ENCODE peak calls at places on chromosomes 6 and 20, in nine cellular contexts. One of them, this sample, is unnamed.

GRCh38 chr6:20604159-20604558 is 69.9 kb downstream of the CDKAL1 start:
- DNase-seq in GM04503: no peak
- DNase-seq in ureter: no peak
- DNase-seq in COLO829: no peak
- DNase-seq in body of pancreas: no peak
- DNase-seq in uterus: no peak
- DNase-seq in Panc1: no peak
- DNase-seq in adrenal gland: no peak
- DNase-seq in HFFc6: no peak
- DNase-seq in this sample: no peak

GRCh38 chr6:81878479-81878878 is 126.0 kb upstream of the TENT5A start:
- DNase-seq in HFFc6: no peak
- DNase-seq in adrenal gland: no peak
- DNase-seq in uterus: no peak
- DNase-seq in GM04503: no peak
- DNase-seq in body of pancreas: no peak
- DNase-seq in ureter: no peak
- DNase-seq in Panc1: no peak
- DNase-seq in COLO829: no peak
- DNase-seq in this sample: no peak

GRCh38 chr6:125095501-125096301 is 57.9 kb upstream of the TPD52L1 start:
- DNase-seq in ureter: no peak
- DNase-seq in Panc1: no peak
- DNase-seq in GM04503: peak
- DNase-seq in body of pancreas: no peak
- DNase-seq in HFFc6: peak
- DNase-seq in uterus: no peak
- DNase-seq in COLO829: no peak
- DNase-seq in adrenal gland: no peak
- DNase-seq in this sample: no peak

GRCh38 chr6:136526196-136526930 is 23.9 kb downstream of the MAP7 start:
- DNase-seq in COLO829: no peak
- DNase-seq in uterus: peak
- DNase-seq in body of pancreas: peak
- DNase-seq in HFFc6: peak
- DNase-seq in adrenal gland: peak
- DNase-seq in ureter: peak
- DNase-seq in Panc1: no peak
- DNase-seq in GM04503: no peak
- DNase-seq in this sample: no peak

GRCh38 chr20:64044484-64045247 is 4.8 kb downstream of the SOX18 start:
- DNase-seq in body of pancreas: no peak
- DNase-seq in adrenal gland: no peak
- DNase-seq in HFFc6: peak
- DNase-seq in Panc1: no peak
- DNase-seq in uterus: no peak
- DNase-seq in ureter: no peak
- DNase-seq in GM04503: no peak
- DNase-seq in COLO829: peak
- DNase-seq in this sample: peak

GRCh38 chr6:1766663-1767062 is 156.9 kb downstream of the FOXC1 start:
- DNase-seq in Panc1: no peak
- DNase-seq in HFFc6: no peak
- DNase-seq in uterus: no peak
- DNase-seq in GM04503: no peak
- DNase-seq in ureter: no peak
- DNase-seq in body of pancreas: peak
- DNase-seq in COLO829: no peak
- DNase-seq in adrenal gland: peak
- DNase-seq in this sample: no peak

GRCh38 chr6:4506221-4506620 is 270.0 kb upstream of the CDYL start:
- DNase-seq in uterus: no peak
- DNase-seq in body of pancreas: no peak
- DNase-seq in adrenal gland: no peak
- DNase-seq in Panc1: no peak
- DNase-seq in COLO829: no peak
- DNase-seq in GM04503: no peak
- DNase-seq in ureter: no peak
- DNase-seq in HFFc6: no peak
- DNase-seq in this sample: no peak

GRCh38 chr6:29977425-29977727 is 35.0 kb downstream of the HLA-A start:
- DNase-seq in uterus: no peak
- DNase-seq in ureter: no peak
- DNase-seq in adrenal gland: no peak
- DNase-seq in COLO829: no peak
- DNase-seq in body of pancreas: no peak
- DNase-seq in HFFc6: no peak
- DNase-seq in Panc1: no peak
- DNase-seq in GM04503: no peak
- DNase-seq in this sample: no peak

GRCh38 chr20:61170521-61170920 is 81.5 kb upstream of the CDH4 start:
- DNase-seq in COLO829: no peak
- DNase-seq in GM04503: no peak
- DNase-seq in HFFc6: no peak
- DNase-seq in uterus: no peak
- DNase-seq in ureter: no peak
- DNase-seq in body of pancreas: no peak
- DNase-seq in adrenal gland: no peak
- DNase-seq in Panc1: no peak
- DNase-seq in this sample: no peak

GRCh38 chr6:31114970-31115849 is 610 bp downstream of the PSORS1C1 start:
- DNase-seq in Panc1: no peak
- DNase-seq in HFFc6: peak
- DNase-seq in GM04503: peak
- DNase-seq in adrenal gland: no peak
- DNase-seq in ureter: no peak
- DNase-seq in body of pancreas: no peak
- DNase-seq in uterus: no peak
- DNase-seq in COLO829: peak
- DNase-seq in this sample: peak

GRCh38 chr6:164216368-164216767 is 801.9 kb downstream of the QKI start:
- DNase-seq in HFFc6: no peak
- DNase-seq in Panc1: no peak
- DNase-seq in adrenal gland: no peak
- DNase-seq in ureter: no peak
- DNase-seq in uterus: no peak
- DNase-seq in body of pancreas: no peak
- DNase-seq in COLO829: no peak
- DNase-seq in GM04503: no peak
- DNase-seq in this sample: no peak

GRCh38 chr20:47088339-47088738 is 193.7 kb downstream of the EYA2 start:
- DNase-seq in ureter: no peak
- DNase-seq in HFFc6: no peak
- DNase-seq in Panc1: no peak
- DNase-seq in adrenal gland: no peak
- DNase-seq in body of pancreas: no peak
- DNase-seq in uterus: no peak
- DNase-seq in GM04503: no peak
- DNase-seq in COLO829: no peak
- DNase-seq in this sample: no peak

GRCh38 chr20:20461526-20461925 is 93.6 kb downstream of the INSM1 start:
- DNase-seq in body of pancreas: no peak
- DNase-seq in ureter: no peak
- DNase-seq in HFFc6: no peak
- DNase-seq in COLO829: no peak
- DNase-seq in GM04503: no peak
- DNase-seq in Panc1: no peak
- DNase-seq in adrenal gland: no peak
- DNase-seq in uterus: no peak
- DNase-seq in this sample: no peak

GRCh38 chr20:56440346-56441007 is 27.9 kb upstream of the RTF2 start:
- DNase-seq in HFFc6: no peak
- DNase-seq in body of pancreas: no peak
- DNase-seq in ureter: no peak
- DNase-seq in GM04503: no peak
- DNase-seq in COLO829: no peak
- DNase-seq in uterus: no peak
- DNase-seq in Panc1: no peak
- DNase-seq in adrenal gland: no peak
- DNase-seq in this sample: no peak

GRCh38 chr6:11241793-11242201 is 9.3 kb upstream of the NEDD9 start:
- DNase-seq in adrenal gland: peak
- DNase-seq in COLO829: no peak
- DNase-seq in GM04503: no peak
- DNase-seq in uterus: peak
- DNase-seq in ureter: no peak
- DNase-seq in HFFc6: no peak
- DNase-seq in body of pancreas: peak
- DNase-seq in Panc1: no peak
- DNase-seq in this sample: no peak

GRCh38 chr6:168612586-168612985 is 171.6 kb downstream of the SMOC2 start:
- DNase-seq in body of pancreas: no peak
- DNase-seq in adrenal gland: no peak
- DNase-seq in GM04503: no peak
- DNase-seq in HFFc6: no peak
- DNase-seq in ureter: no peak
- DNase-seq in COLO829: no peak
- DNase-seq in uterus: no peak
- DNase-seq in Panc1: no peak
- DNase-seq in this sample: no peak

GRCh38 chr6:139415365-139415764 is 40.9 kb upstream of the CITED2 start:
- DNase-seq in uterus: no peak
- DNase-seq in adrenal gland: no peak
- DNase-seq in ureter: no peak
- DNase-seq in body of pancreas: no peak
- DNase-seq in COLO829: no peak
- DNase-seq in GM04503: no peak
- DNase-seq in HFFc6: no peak
- DNase-seq in Panc1: no peak
- DNase-seq in this sample: no peak

GRCh38 chr6:139820191-139820590 is 445.7 kb upstream of the CITED2 start:
- DNase-seq in HFFc6: peak
- DNase-seq in adrenal gland: no peak
- DNase-seq in uterus: no peak
- DNase-seq in GM04503: peak
- DNase-seq in Panc1: no peak
- DNase-seq in ureter: no peak
- DNase-seq in body of pancreas: no peak
- DNase-seq in COLO829: peak
- DNase-seq in this sample: peak

GRCh38 chr6:109922851-109923250 is 55.3 kb upstream of the GPR6 start:
- DNase-seq in adrenal gland: no peak
- DNase-seq in uterus: no peak
- DNase-seq in GM04503: no peak
- DNase-seq in COLO829: no peak
- DNase-seq in ureter: no peak
- DNase-seq in body of pancreas: no peak
- DNase-seq in HFFc6: no peak
- DNase-seq in Panc1: no peak
- DNase-seq in this sample: no peak